ENCODE peak calls at places on chromosomes 2 and 18, in eight cellular contexts. U is activated CD8-positive, alpha-beta memory T cell treated with anti-CD3 and anti-CD28 coated beads for 48 hours; C is iris pigment epithelial cell; N is NCI-H1694 treated with DMSO at 0.1 percent for 48 hours; J is stimulated activated naive B cell treated with anti-CD40 and anti-IgM and Interleukin-4, amounts not matched to agents 10 μg/mL and 1 μg/mL and 100 μg/mL, for 72 hours; Z is CD4-positive, CD25-positive, alpha-beta regulatory T cell; Y is G401; L is iPS-NIHi11. T is an unnamed sample.

GRCh38 chr2:19991895-19992294 is 2.0 kb upstream of the WDR35 start:
- DNase-seq in U (no peak), C (no peak), N (no peak), J (no peak), Z (no peak), Y (no peak), L (no peak), T (no peak)

GRCh38 chr2:227506456-227506855 is 34.5 kb downstream of the AGFG1 start:
- DNase-seq in U (no peak), C (no peak), N (no peak), J (no peak), Z (no peak), Y (no peak), L (no peak), T (no peak)

GRCh38 chr2:20236496-20236895 is 11.6 kb upstream of the SDC1 start:
- DNase-seq in U (no peak), C (no peak), N (no peak), J (no peak), Z (no peak), Y (no peak), L (no peak), T (peak; percentile 37)

GRCh38 chr2:71713581-71714580 is 260.5 kb downstream of the DYSF start:
- DNase-seq in U (no peak), C (peak; percentile 9), N (no peak), J (no peak), Z (no peak), Y (no peak), L (no peak), T (no peak)

GRCh38 chr18:62827397-62827796 is 112.1 kb downstream of the PHLPP1 start:
- DNase-seq in U (no peak), C (no peak), N (no peak), J (no peak), Z (no peak), Y (no peak), L (no peak), T (no peak)

GRCh38 chr18:35746826-35747339 is 165.3 kb downstream of the GALNT1 start:
- DNase-seq in U (no peak), C (no peak), N (no peak), J (no peak), Z (no peak), Y (no peak), L (no peak), T (no peak)

GRCh38 chr18:69838620-69839411 is 108.9 kb downstream of the CD226 start:
- DNase-seq in U (no peak), C (no peak), N (no peak), J (no peak), Z (no peak), Y (peak; percentile 22), L (peak; percentile 55), T (no peak)

GRCh38 chr2:59888015-59888414 is 665.4 kb downstream of the BCL11A start:
- DNase-seq in U (no peak), C (no peak), N (no peak), J (peak; percentile 53), Z (no peak), Y (no peak), L (peak; percentile 45), T (no peak)